ENCODE peak calls at places on chromosomes 16 and 17, in six cellular contexts. One of them, this sample, is unnamed.

GRCh38 chr17:76940738-76941350 is 72.6 kb downstream of the MGAT5B start:
- DNase-seq in cardiac muscle cell: no peak
- DNase-seq in foreskin fibroblast: no peak
- DNase-seq in GM10248: no peak
- DNase-seq in epithelial cell of proximal tubule: no peak
- DNase-seq in uterus: no peak
- DNase-seq in this sample: peak

GRCh38 chr17:78993241-78993956 is 13.7 kb upstream of the LGALS3BP start:
- DNase-seq in uterus: peak
- DNase-seq in foreskin fibroblast: peak
- DNase-seq in cardiac muscle cell: peak
- DNase-seq in epithelial cell of proximal tubule: no peak
- DNase-seq in GM10248: peak
- DNase-seq in this sample: peak

GRCh38 chr16:68386628-68387027 is 61.7 kb downstream of the SMPD3 start:
- DNase-seq in foreskin fibroblast: no peak
- DNase-seq in GM10248: no peak
- DNase-seq in uterus: no peak
- DNase-seq in cardiac muscle cell: no peak
- DNase-seq in epithelial cell of proximal tubule: no peak
- DNase-seq in this sample: no peak

GRCh38 chr17:31564883-31565297 is 173.4 kb downstream of the RAB11FIP4 start:
- DNase-seq in foreskin fibroblast: peak
- DNase-seq in epithelial cell of proximal tubule: peak
- DNase-seq in GM10248: no peak
- DNase-seq in uterus: peak
- DNase-seq in cardiac muscle cell: no peak
- DNase-seq in this sample: no peak

GRCh38 chr17:39534768-39535405 is 72.8 kb downstream of the NEUROD2 start:
- DNase-seq in cardiac muscle cell: no peak
- DNase-seq in foreskin fibroblast: no peak
- DNase-seq in uterus: no peak
- DNase-seq in GM10248: no peak
- DNase-seq in epithelial cell of proximal tubule: no peak
- DNase-seq in this sample: no peak

GRCh38 chr17:33602981-33603380 is 309.9 kb upstream of the ASIC2 start:
- DNase-seq in foreskin fibroblast: no peak
- DNase-seq in GM10248: no peak
- DNase-seq in uterus: no peak
- DNase-seq in cardiac muscle cell: no peak
- DNase-seq in epithelial cell of proximal tubule: no peak
- DNase-seq in this sample: peak

GRCh38 chr17:64418506-64419339 is 28.1 kb upstream of the PECAM1 start:
- DNase-seq in epithelial cell of proximal tubule: peak
- DNase-seq in foreskin fibroblast: peak
- DNase-seq in uterus: no peak
- DNase-seq in cardiac muscle cell: peak
- DNase-seq in GM10248: peak
- DNase-seq in this sample: no peak

GRCh38 chr17:8188408-8188839 is 1.6 kb downstream of the BORCS6 start:
- DNase-seq in GM10248: no peak
- DNase-seq in epithelial cell of proximal tubule: no peak
- DNase-seq in foreskin fibroblast: no peak
- DNase-seq in cardiac muscle cell: no peak
- DNase-seq in uterus: no peak
- DNase-seq in this sample: peak

GRCh38 chr17:50064253-50064991 is 8.5 kb downstream of the ITGA3 start:
- DNase-seq in cardiac muscle cell: peak
- DNase-seq in GM10248: no peak
- DNase-seq in foreskin fibroblast: peak
- DNase-seq in uterus: peak
- DNase-seq in epithelial cell of proximal tubule: no peak
- DNase-seq in this sample: no peak

GRCh38 chr16:54455021-54455725 is 168.6 kb upstream of the IRX3 start:
- DNase-seq in epithelial cell of proximal tubule: no peak
- DNase-seq in cardiac muscle cell: no peak
- DNase-seq in GM10248: no peak
- DNase-seq in foreskin fibroblast: no peak
- DNase-seq in uterus: no peak
- DNase-seq in this sample: no peak

GRCh38 chr16:72189865-72190371 is 18.0 kb upstream of the PMFBP1 start:
- DNase-seq in epithelial cell of proximal tubule: peak
- DNase-seq in foreskin fibroblast: peak
- DNase-seq in uterus: no peak
- DNase-seq in GM10248: no peak
- DNase-seq in cardiac muscle cell: no peak
- DNase-seq in this sample: no peak

GRCh38 chr16:26667271-26667703 is 399.4 kb upstream of the C16orf82 start:
- DNase-seq in uterus: no peak
- DNase-seq in cardiac muscle cell: no peak
- DNase-seq in GM10248: no peak
- DNase-seq in foreskin fibroblast: no peak
- DNase-seq in epithelial cell of proximal tubule: no peak
- DNase-seq in this sample: no peak

GRCh38 chr17:19371259-19372003 is 6.9 kb upstream of the MAPK7 start:
- DNase-seq in epithelial cell of proximal tubule: no peak
- DNase-seq in cardiac muscle cell: no peak
- DNase-seq in GM10248: no peak
- DNase-seq in uterus: peak
- DNase-seq in foreskin fibroblast: no peak
- DNase-seq in this sample: no peak

GRCh38 chr17:61737820-61738219 is 125.5 kb downstream of the BRIP1 start:
- DNase-seq in foreskin fibroblast: no peak
- DNase-seq in cardiac muscle cell: no peak
- DNase-seq in GM10248: no peak
- DNase-seq in uterus: no peak
- DNase-seq in epithelial cell of proximal tubule: no peak
- DNase-seq in this sample: no peak

GRCh38 chr16:59697236-59697635 is 963.1 kb upstream of the GOT2 start:
- DNase-seq in epithelial cell of proximal tubule: no peak
- DNase-seq in cardiac muscle cell: no peak
- DNase-seq in foreskin fibroblast: peak
- DNase-seq in GM10248: no peak
- DNase-seq in uterus: no peak
- DNase-seq in this sample: no peak

GRCh38 chr16:17512636-17513220 is 42.0 kb upstream of the XYLT1 start:
- DNase-seq in epithelial cell of proximal tubule: no peak
- DNase-seq in uterus: no peak
- DNase-seq in cardiac muscle cell: no peak
- DNase-seq in GM10248: no peak
- DNase-seq in foreskin fibroblast: peak
- DNase-seq in this sample: no peak

GRCh38 chr17:75806822-75807500 is 22.4 kb downstream of the UNK start:
- DNase-seq in cardiac muscle cell: no peak
- DNase-seq in foreskin fibroblast: no peak
- DNase-seq in GM10248: no peak
- DNase-seq in uterus: no peak
- DNase-seq in epithelial cell of proximal tubule: no peak
- DNase-seq in this sample: no peak

GRCh38 chr17:75010683-75011406 is 1.6 kb upstream of the MRPL58 start:
- DNase-seq in epithelial cell of proximal tubule: peak
- DNase-seq in uterus: peak
- DNase-seq in cardiac muscle cell: no peak
- DNase-seq in GM10248: no peak
- DNase-seq in foreskin fibroblast: peak
- DNase-seq in this sample: peak

GRCh38 chr16:49470550-49470949 is 96.9 kb downstream of the C16orf78 start:
- DNase-seq in epithelial cell of proximal tubule: no peak
- DNase-seq in GM10248: no peak
- DNase-seq in foreskin fibroblast: no peak
- DNase-seq in uterus: peak
- DNase-seq in cardiac muscle cell: no peak
- DNase-seq in this sample: no peak

GRCh38 chr17:48486557-48486956 is 44.3 kb downstream of the HOXB1 start:
- DNase-seq in epithelial cell of proximal tubule: peak
- DNase-seq in uterus: no peak
- DNase-seq in foreskin fibroblast: peak
- DNase-seq in GM10248: no peak
- DNase-seq in cardiac muscle cell: no peak
- DNase-seq in this sample: no peak
- TF ChIP-seq CTCF in epithelial cell of proximal tubule: peak
- TF ChIP-seq CTCF in uterus: no peak
- TF ChIP-seq CTCF in foreskin fibroblast: peak
- TF ChIP-seq CTCF in GM10248: no peak
- TF ChIP-seq CTCF in cardiac muscle cell: peak
- TF ChIP-seq CTCF in this sample: no peak

DNA sequence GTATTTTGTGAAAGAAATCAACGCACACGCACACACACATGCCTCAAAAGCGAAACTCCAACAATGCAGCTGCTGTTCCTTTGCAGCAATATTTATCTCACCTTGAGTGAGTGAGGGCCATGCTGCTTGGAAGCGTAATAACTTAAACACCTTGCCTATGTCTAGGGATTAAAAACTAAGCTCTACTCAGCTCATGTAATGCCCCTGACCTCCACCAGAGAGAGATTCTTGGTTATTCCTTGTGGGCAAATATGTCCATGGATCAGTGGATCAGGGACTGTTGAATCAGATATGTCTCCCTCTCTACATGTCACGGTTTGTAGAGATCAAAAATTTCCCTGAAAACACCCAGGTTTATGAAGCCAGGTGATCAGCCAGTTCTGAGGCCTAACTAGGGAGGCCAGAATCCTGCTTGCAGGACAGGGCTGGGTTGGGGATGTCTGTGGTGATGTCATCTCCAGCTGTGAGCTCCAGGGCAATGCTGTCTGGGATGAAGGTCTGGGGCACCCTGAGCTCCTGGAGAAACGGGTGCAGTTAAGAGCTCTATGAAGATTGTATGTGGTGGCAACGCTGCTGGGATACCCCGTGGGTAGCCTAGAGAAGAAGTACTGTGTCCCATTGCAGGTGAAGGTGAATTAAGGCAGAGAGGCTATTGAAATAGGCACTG is 149.4 kb downstream of the KCNJ12 start:
- DNase-seq in GM10248: no peak
- DNase-seq in cardiac muscle cell: no peak
- DNase-seq in epithelial cell of proximal tubule: no peak
- DNase-seq in uterus: no peak
- DNase-seq in foreskin fibroblast: peak
- DNase-seq in this sample: no peak
- TF ChIP-seq CTCF in GM10248: no peak
- TF ChIP-seq CTCF in cardiac muscle cell: no peak
- TF ChIP-seq CTCF in epithelial cell of proximal tubule: peak
- TF ChIP-seq CTCF in uterus: no peak
- TF ChIP-seq CTCF in foreskin fibroblast: no peak
- TF ChIP-seq CTCF in this sample: no peak

GRCh38 chr16:77335652-77336234 is 99.1 kb downstream of the ADAMTS18 start:
- DNase-seq in GM10248: no peak
- DNase-seq in uterus: no peak
- DNase-seq in foreskin fibroblast: no peak
- DNase-seq in cardiac muscle cell: peak
- DNase-seq in epithelial cell of proximal tubule: no peak
- DNase-seq in this sample: no peak

GRCh38 chr16:77327717-77328116 is 107.1 kb downstream of the ADAMTS18 start:
- DNase-seq in uterus: no peak
- DNase-seq in epithelial cell of proximal tubule: no peak
- DNase-seq in foreskin fibroblast: no peak
- DNase-seq in cardiac muscle cell: no peak
- DNase-seq in GM10248: peak
- DNase-seq in this sample: no peak

GRCh38 chr16:77332792-77333191 is 102.0 kb downstream of the ADAMTS18 start:
- DNase-seq in epithelial cell of proximal tubule: no peak
- DNase-seq in GM10248: no peak
- DNase-seq in foreskin fibroblast: no peak
- DNase-seq in cardiac muscle cell: no peak
- DNase-seq in uterus: no peak
- DNase-seq in this sample: no peak

GRCh38 chr16:77331802-77332586 is 102.8 kb downstream of the ADAMTS18 start:
- DNase-seq in foreskin fibroblast: no peak
- DNase-seq in uterus: no peak
- DNase-seq in cardiac muscle cell: no peak
- DNase-seq in GM10248: no peak
- DNase-seq in epithelial cell of proximal tubule: no peak
- DNase-seq in this sample: no peak

GRCh38 chr16:77330332-77331043 is 104.3 kb downstream of the ADAMTS18 start:
- DNase-seq in epithelial cell of proximal tubule: no peak
- DNase-seq in foreskin fibroblast: peak
- DNase-seq in uterus: no peak
- DNase-seq in GM10248: no peak
- DNase-seq in cardiac muscle cell: no peak
- DNase-seq in this sample: no peak
- TF ChIP-seq CTCF in epithelial cell of proximal tubule: no peak
- TF ChIP-seq CTCF in foreskin fibroblast: no peak
- TF ChIP-seq CTCF in uterus: no peak
- TF ChIP-seq CTCF in GM10248: no peak
- TF ChIP-seq CTCF in cardiac muscle cell: no peak
- TF ChIP-seq CTCF in this sample: no peak

GRCh38 chr16:2913603-2914002 is 1.9 kb downstream of the FLYWCH1 start:
- DNase-seq in foreskin fibroblast: no peak
- DNase-seq in cardiac muscle cell: no peak
- DNase-seq in uterus: no peak
- DNase-seq in epithelial cell of proximal tubule: no peak
- DNase-seq in GM10248: no peak
- DNase-seq in this sample: no peak

GRCh38 chr16:2914233-2914632 is 2.5 kb downstream of the FLYWCH1 start:
- DNase-seq in cardiac muscle cell: no peak
- DNase-seq in GM10248: no peak
- DNase-seq in epithelial cell of proximal tubule: no peak
- DNase-seq in uterus: no peak
- DNase-seq in foreskin fibroblast: no peak
- DNase-seq in this sample: no peak

GRCh38 chr16:2910441-2910840 is 1.3 kb upstream of the FLYWCH1 start:
- DNase-seq in cardiac muscle cell: no peak
- DNase-seq in GM10248: no peak
- DNase-seq in epithelial cell of proximal tubule: no peak
- DNase-seq in uterus: no peak
- DNase-seq in foreskin fibroblast: peak
- DNase-seq in this sample: no peak

GRCh38 chr16:2912330-2913199 is 834 bp downstream of the FLYWCH1 start:
- DNase-seq in uterus: no peak
- DNase-seq in cardiac muscle cell: peak
- DNase-seq in foreskin fibroblast: peak
- DNase-seq in GM10248: no peak
- DNase-seq in epithelial cell of proximal tubule: no peak
- DNase-seq in this sample: peak

DNA sequence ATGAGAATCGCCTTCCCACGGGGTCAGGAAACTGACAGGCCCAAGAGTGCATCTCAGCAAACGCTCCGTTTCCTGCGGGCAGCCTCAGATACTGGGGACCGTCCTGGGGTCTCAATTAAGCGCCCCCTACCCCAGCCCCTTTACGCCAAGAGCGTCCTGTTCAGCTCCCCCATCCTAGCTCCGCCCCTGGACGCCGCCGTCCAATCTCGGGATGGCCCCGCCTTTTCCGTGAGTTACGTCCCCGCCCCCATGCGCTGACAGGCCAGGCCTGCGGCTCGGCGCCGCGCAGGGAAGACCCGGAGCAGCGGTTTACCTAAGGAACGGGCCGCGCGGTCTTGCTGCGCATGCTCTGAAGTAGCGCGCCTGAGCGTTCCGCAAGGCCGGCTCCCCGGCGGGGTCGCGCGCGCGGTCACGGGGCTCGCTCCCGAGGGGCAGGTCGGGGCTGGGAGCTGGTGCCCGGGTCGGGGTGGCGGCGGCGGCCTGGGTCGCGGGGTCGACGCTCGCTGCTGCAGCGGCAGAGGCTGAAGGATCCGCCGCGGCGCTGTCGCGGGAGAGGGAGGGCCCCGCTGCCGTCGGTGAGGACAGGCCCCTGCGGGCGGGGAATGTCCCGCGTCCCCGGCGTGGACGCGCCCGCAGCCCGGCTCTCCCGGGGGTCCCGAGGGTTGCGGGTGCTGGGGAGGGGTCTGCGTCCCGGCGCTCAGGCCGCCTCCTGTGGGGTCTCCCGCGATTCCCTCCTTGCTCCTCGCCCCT is at the start of gene FLYWCH1:
- DNase-seq in uterus: peak
- DNase-seq in cardiac muscle cell: peak
- DNase-seq in epithelial cell of proximal tubule: peak
- DNase-seq in GM10248: peak
- DNase-seq in foreskin fibroblast: peak
- DNase-seq in this sample: peak
- TF ChIP-seq CTCF in uterus: peak
- TF ChIP-seq CTCF in cardiac muscle cell: no peak
- TF ChIP-seq CTCF in epithelial cell of proximal tubule: no peak
- TF ChIP-seq CTCF in GM10248: no peak
- TF ChIP-seq CTCF in foreskin fibroblast: no peak
- TF ChIP-seq CTCF in this sample: no peak

This sample was measured in activated CD8-positive, alpha-beta T cell treated with anti-CD3 and anti-CD28 coated beads for 36 hours.